ENCODE peak calls at places on chromosomes 2 and 18, in six cellular contexts. L, D, N, U, T and G are unnamed samples.

GRCh38 chr2:181678033-181678586 is 2.2 kb downstream of the NEUROD1 start:
- DNase-seq in T (no peak), D (peak), U (peak), N (peak), L (peak), G (peak)

GRCh38 chr2:131417886-131418285 is 53.9 kb upstream of the RAB6D start:
- DNase-seq in N (no peak), D (no peak), L (peak), U (no peak), T (no peak), G (peak)

GRCh38 chr18:79400591-79401381 is 5.1 kb downstream of the NFATC1 start:
- DNase-seq in U (no peak), T (no peak), N (no peak), L (no peak), D (no peak), G (no peak)

GRCh38 chr2:74831693-74832530 is 2.0 kb upstream of the HK2 start:
- DNase-seq in N (peak), T (no peak), U (no peak), L (peak), D (no peak), G (peak)

GRCh38 chr2:45170191-45170975 is 161.1 kb upstream of the SIX2 start:
- DNase-seq in N (peak), T (no peak), U (no peak), D (peak), L (no peak), G (peak)

GRCh38 chr2:224098473-224098872 is 59.4 kb upstream of the SERPINE2 start:
- DNase-seq in T (no peak), U (no peak), D (no peak), L (no peak), N (no peak), G (no peak)

GRCh38 chr2:53036196-53036595 is 731.4 kb upstream of the CHAC2 start:
- DNase-seq in U (no peak), L (peak), D (no peak), T (no peak), N (no peak), G (peak)

GRCh38 chr2:201182650-201183372 is at the start of gene CASP10:
- DNase-seq in U (peak), T (no peak), L (peak), D (no peak), N (peak), G (peak)

GRCh38 chr2:5932556-5933469 is 240.6 kb downstream of the SOX11 start:
- DNase-seq in L (no peak), T (no peak), U (no peak), D (no peak), N (no peak), G (no peak)

GRCh38 chr18:60019463-60019840 is 119.7 kb downstream of the PMAIP1 start:
- DNase-seq in D (no peak), T (no peak), N (peak), U (no peak), L (peak), G (peak)

GRCh38 chr2:240125749-240126148 is 10.4 kb downstream of the COPS9 start:
- DNase-seq in N (no peak), T (no peak), L (no peak), U (peak), D (no peak), G (no peak)

GRCh38 chr2:69798466-69798908 is 31.0 kb upstream of the GMCL1 start:
- DNase-seq in D (no peak), L (peak), U (no peak), T (no peak), N (peak), G (peak)

GRCh38 chr2:102043560-102043959 is 51.8 kb downstream of the IL1R2 start:
- DNase-seq in U (no peak), L (no peak), D (no peak), N (no peak), T (no peak), G (no peak)

GRCh38 chr18:23824235-23824634 is 135.0 kb downstream of the LAMA3 start:
- DNase-seq in L (peak), N (peak), U (no peak), D (no peak), T (no peak), G (no peak)

GRCh38 chr2:214676421-214677089 is 132.9 kb downstream of the BARD1 start:
- DNase-seq in N (no peak), L (no peak), T (no peak), U (no peak), D (no peak), G (no peak)

GRCh38 chr2:58350484-58350883 is 109.4 kb upstream of the FANCL start:
- DNase-seq in L (no peak), U (no peak), N (no peak), D (no peak), T (no peak), G (no peak)

GRCh38 chr2:53819627-53820026 is 32.8 kb downstream of the ERLEC1 start:
- DNase-seq in D (no peak), T (no peak), U (no peak), N (no peak), L (no peak), G (no peak)

GRCh38 chr2:187397870-187398269 is 50.2 kb downstream of the CALCRL start:
- DNase-seq in T (no peak), U (no peak), N (no peak), L (no peak), D (no peak), G (no peak)

GRCh38 chr18:62555135-62555534 is 32.3 kb downstream of the ZCCHC2 start:
- DNase-seq in D (no peak), U (no peak), T (no peak), L (peak), N (no peak), G (no peak)

GRCh38 chr2:157488877-157489276 is 45.0 kb upstream of the CYTIP start:
- DNase-seq in N (no peak), L (no peak), D (no peak), U (no peak), T (no peak), G (no peak)

GRCh38 chr2:43311276-43311675 is 84.9 kb upstream of the ZFP36L2 start:
- DNase-seq in L (peak), D (no peak), U (no peak), N (no peak), T (no peak), G (no peak)

GRCh38 chr2:182924311-182924710 is 57.9 kb upstream of the FRZB start:
- DNase-seq in D (no peak), N (no peak), L (peak), U (no peak), T (no peak), G (peak)

GRCh38 chr2:16821696-16822095 is 156.1 kb upstream of the CYRIA start:
- DNase-seq in T (no peak), U (no peak), N (no peak), D (no peak), L (no peak), G (no peak)

GRCh38 chr2:222307138-222307756 is 8.4 kb upstream of the PAX3 start:
- DNase-seq in D (no peak), L (no peak), U (peak), T (no peak), N (no peak), G (no peak)
- H2BK15ac ChIP-seq in D (peak), L (no peak), U (no peak), T (no peak), N (no peak), G (no peak)

GRCh38 chr2:100145893-100146753 is 3.7 kb upstream of the AFF3 start:
- DNase-seq in U (no peak), N (no peak), L (no peak), D (no peak), T (no peak), G (no peak)
- H2BK15ac ChIP-seq in U (no peak), N (no peak), L (no peak), D (no peak), T (no peak), G (no peak)

GRCh38 chr2:4020153-4020552 is 316.8 kb downstream of the DCDC2C start:
- DNase-seq in D (no peak), L (no peak), T (no peak), U (no peak), N (no peak), G (no peak)

GRCh38 chr2:4029081-4029480 is 325.7 kb downstream of the DCDC2C start:
- DNase-seq in L (no peak), T (no peak), D (no peak), N (no peak), U (no peak), G (no peak)

GRCh38 chr2:4020649-4021048 is 317.3 kb downstream of the DCDC2C start:
- DNase-seq in N (no peak), U (no peak), D (no peak), L (no peak), T (no peak), G (no peak)

DNA sequence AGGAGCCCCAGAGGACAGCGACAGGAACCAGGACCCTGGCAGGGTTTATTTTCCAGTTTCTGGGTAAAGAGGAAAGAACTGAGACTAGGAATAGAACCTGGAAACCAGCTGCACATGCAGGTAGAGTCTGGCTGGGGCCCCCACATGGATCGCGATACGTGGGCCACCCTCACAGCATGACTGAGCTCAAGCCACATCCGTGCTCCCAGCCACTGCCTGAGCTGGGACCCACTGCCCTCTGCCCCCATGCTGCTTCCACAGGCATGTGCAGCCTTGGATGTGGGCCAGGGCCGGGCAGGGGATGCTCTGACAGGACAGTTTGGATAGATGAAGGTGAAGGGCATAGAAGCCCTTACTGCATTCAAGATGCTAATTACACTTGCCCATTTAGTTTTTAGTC is 321.2 kb downstream of the DCDC2C start:
- DNase-seq in U (no peak), L (no peak), T (no peak), N (no peak), D (no peak), G (no peak)
- H2BK15ac ChIP-seq in U (no peak), L (no peak), T (no peak), N (no peak), D (no peak), G (no peak)

GRCh38 chr2:113826346-113827285 is 63.3 kb upstream of the ACTR3 start:
- DNase-seq in N (peak), D (peak), T (no peak), L (no peak), U (peak), G (no peak)
- H2BK15ac ChIP-seq in N (no peak), D (no peak), T (no peak), L (no peak), U (no peak), G (no peak)

GRCh38 chr2:134232868-134233732 is 20.8 kb upstream of the MGAT5 start:
- DNase-seq in T (no peak), L (peak), N (no peak), D (no peak), U (no peak), G (peak)

GRCh38 chr2:134231965-134232340 is 21.9 kb upstream of the MGAT5 start:
- DNase-seq in N (no peak), L (peak), U (no peak), D (no peak), T (no peak), G (peak)

GRCh38 chr2:134231296-134231964 is 22.4 kb upstream of the MGAT5 start:
- DNase-seq in N (no peak), T (no peak), U (no peak), D (no peak), L (peak), G (no peak)

GRCh38 chr2:134233733-134234135 is 20.1 kb upstream of the MGAT5 start:
- DNase-seq in D (no peak), U (no peak), L (no peak), T (no peak), N (no peak), G (no peak)

GRCh38 chr2:134232461-134232860 is 21.4 kb upstream of the MGAT5 start:
- DNase-seq in N (no peak), U (no peak), T (no peak), D (no peak), L (no peak), G (no peak)
- H2BK15ac ChIP-seq in N (no peak), U (no peak), T (no peak), D (no peak), L (peak), G (no peak)